ENCODE peak calls at places on chromosomes 16 and 17, in ten cellular contexts. K, O, Q, T, C, P, N, U, J and Y are unnamed samples.

GRCh38 chr16:68422396-68422964 is 25.8 kb downstream of the SMPD3 start:
- DNase-seq in K (no peak), O (no peak), Q (no peak), T (no peak), C (no peak), P (no peak), N (no peak), U (no peak), J (no peak), Y (no peak)

GRCh38 chr16:84183911-84184310 is 2.9 kb downstream of the TAF1C start:
- DNase-seq in K (peak; percentile 19), O (no peak), Q (no peak), T (no peak), C (no peak), P (no peak), N (no peak), U (no peak), J (no peak), Y (no peak)

GRCh38 chr17:6233856-6234255 is 163.7 kb downstream of the WSCD1 start:
- DNase-seq in K (no peak), O (no peak), Q (no peak), T (no peak), C (no peak), P (no peak), N (no peak), U (no peak), J (no peak), Y (no peak)

GRCh38 chr17:30812218-30813177 is 12.0 kb downstream of the CRLF3 start:
- DNase-seq in K (no peak), O (peak; percentile 31), Q (no peak), T (no peak), C (no peak), P (no peak), N (no peak), U (no peak), J (no peak), Y (no peak)

GRCh38 chr17:74663566-74663965 is 40.0 kb upstream of the CD300E start:
- DNase-seq in K (no peak), O (no peak), Q (no peak), T (no peak), C (no peak), P (no peak), N (no peak), U (no peak), J (no peak), Y (no peak)

GRCh38 chr17:72631568-72631967 is 460.9 kb downstream of the SLC39A11 start:
- DNase-seq in K (no peak), O (no peak), Q (no peak), T (no peak), C (no peak), P (no peak), N (no peak), U (no peak), J (no peak), Y (no peak)

GRCh38 chr16:11257131-11257938 is 1.3 kb upstream of the SOCS1 start:
- DNase-seq in K (peak; percentile 66), O (peak; percentile 87), Q (peak; percentile 51), T (peak; percentile 34), C (peak; percentile 69), P (peak; percentile 33), N (peak; percentile 89), U (peak; percentile 86), J (peak; percentile 66), Y (peak; percentile 84)

GRCh38 chr16:16021988-16022682 is 72.7 kb downstream of the ABCC1 start:
- DNase-seq in K (peak; percentile 11), O (peak; percentile 96), Q (no peak), T (no peak), C (peak; percentile 81), P (peak; percentile 81), N (peak; percentile 91), U (peak; percentile 38), J (peak; percentile 53), Y (peak; percentile 99)

GRCh38 chr17:69058165-69058564 is 2.6 kb downstream of the ABCA9 start:
- DNase-seq in K (no peak), O (no peak), Q (no peak), T (no peak), C (peak; percentile 31), P (no peak), N (no peak), U (no peak), J (no peak), Y (no peak)

GRCh38 chr16:11038777-11039176 is 94.4 kb downstream of the CLEC16A start:
- DNase-seq in K (no peak), O (no peak), Q (no peak), T (no peak), C (no peak), P (no peak), N (no peak), U (no peak), J (no peak), Y (no peak)

GRCh38 chr16:70298988-70299938 is at the start of gene DDX19B:
- DNase-seq in K (peak; percentile 32), O (peak; percentile 72), Q (peak; percentile 57), T (peak; percentile 32), C (peak; percentile 40), P (peak; percentile 10), N (peak; percentile 86), U (peak; percentile 90), J (peak; percentile 89), Y (peak; percentile 81)

GRCh38 chr16:66605177-66605999 is 884 bp downstream of the CMTM3 start:
- DNase-seq in K (no peak), O (peak; percentile 39), Q (peak; percentile 35), T (peak; percentile 37), C (no peak), P (peak; percentile 42), N (peak; percentile 77), U (no peak), J (peak; percentile 53), Y (peak; percentile 53)

GRCh38 chr17:28507567-28508195 is 1.5 kb downstream of the FOXN1 start:
- DNase-seq in K (peak; percentile 12), O (no peak), Q (no peak), T (no peak), C (no peak), P (no peak), N (no peak), U (no peak), J (no peak), Y (no peak)

GRCh38 chr17:17736205-17737183 is 55.2 kb downstream of the RAI1 start:
- DNase-seq in K (no peak), O (peak; percentile 50), Q (no peak), T (no peak), C (no peak), P (no peak), N (no peak), U (no peak), J (no peak), Y (peak; percentile 59)

GRCh38 chr16:57578521-57579360 is 36.3 kb downstream of the ADGRG5 start:
- DNase-seq in K (peak; percentile 35), O (peak; percentile 5), Q (no peak), T (no peak), C (no peak), P (no peak), N (no peak), U (no peak), J (no peak), Y (no peak)

GRCh38 chr17:9002610-9003354 is 18.5 kb upstream of the NTN1 start:
- DNase-seq in K (no peak), O (no peak), Q (peak; percentile 22), T (no peak), C (no peak), P (no peak), N (peak; percentile 55), U (peak; percentile 66), J (peak; percentile 16), Y (no peak)

GRCh38 chr17:17070931-17071330 is 28.7 kb downstream of the MPRIP start:
- DNase-seq in K (no peak), O (no peak), Q (no peak), T (no peak), C (no peak), P (no peak), N (no peak), U (no peak), J (no peak), Y (peak; percentile 46)

GRCh38 chr17:78438271-78438691 is 59.8 kb downstream of the PGS1 start:
- DNase-seq in K (no peak), O (no peak), Q (peak; percentile 55), T (no peak), C (no peak), P (no peak), N (no peak), U (no peak), J (no peak), Y (no peak)

GRCh38 chr16:79381552-79382042 is 218.9 kb downstream of the MAF start:
- DNase-seq in K (no peak), O (no peak), Q (peak; percentile 39), T (no peak), C (no peak), P (no peak), N (peak; percentile 49), U (peak; percentile 27), J (no peak), Y (no peak)

GRCh38 chr17:79826210-79826680 is 13.0 kb downstream of the CBX4 start:
- DNase-seq in K (no peak), O (peak; percentile 53), Q (no peak), T (no peak), C (no peak), P (no peak), N (no peak), U (peak; percentile 1), J (no peak), Y (no peak)

GRCh38 chr16:77433146-77433545 is 1.7 kb downstream of the ADAMTS18 start:
- DNase-seq in K (no peak), O (no peak), Q (no peak), T (no peak), C (no peak), P (no peak), N (no peak), U (peak; percentile 57), J (no peak), Y (no peak)